ENCODE peak calls at places on chromosomes 1 and 21, in seven cellular contexts. Y is GM23338, U is spleen, X is stomach, H is Panc1, A is GM12891, W is HL-60. P is an unnamed sample.

GRCh38 chr21:33492571-33492970 is 1.1 kb upstream of the DNAJC28 start:
- DNase-seq in H (no peak), X (no peak), U (no peak), Y (no peak), A (no peak), W (peak; percentile 62), P (no peak)

GRCh38 chr1:87968259-87968955 is 639.7 kb downstream of the LMO4 start:
- DNase-seq in U (no peak), A (no peak), Y (peak; percentile 56), X (no peak), W (no peak), H (no peak), P (no peak)

GRCh38 chr1:173329747-173330146 is 122.6 kb upstream of the TNFSF4 start:
- DNase-seq in U (no peak), X (no peak), Y (no peak), A (no peak), H (no peak), W (no peak), P (no peak)

GRCh38 chr1:24713176-24713575 is 32.1 kb upstream of the CLIC4 start:
- DNase-seq in U (no peak), Y (no peak), W (no peak), H (no peak), A (no peak), X (no peak), P (no peak)

GRCh38 chr1:53725238-53725689 is 13.7 kb downstream of the GLIS1 start:
- DNase-seq in U (no peak), W (no peak), A (no peak), Y (peak; percentile 86), X (no peak), H (no peak), P (no peak)

GRCh38 chr21:42148584-42148983 is 70.4 kb upstream of the ABCG1 start:
- DNase-seq in X (no peak), H (no peak), U (no peak), W (no peak), Y (no peak), A (no peak), P (no peak)

GRCh38 chr1:2372551-2373490 is 18.5 kb downstream of the MORN1 start:
- DNase-seq in X (no peak), H (no peak), A (no peak), U (peak; percentile 53), Y (no peak), W (no peak), P (no peak)

GRCh38 chr1:48469616-48470500 is 2.1 kb downstream of the SPATA6 start:
- DNase-seq in U (peak; percentile 87), H (peak; percentile 13), A (no peak), X (peak; percentile 71), W (peak; percentile 76), Y (no peak), P (no peak)

GRCh38 chr1:180912211-180912800 is 391 bp upstream of the KIAA1614 start:
- DNase-seq in W (no peak), A (no peak), U (no peak), Y (peak; percentile 79), H (no peak), X (no peak), P (no peak)

GRCh38 chr21:41960386-41960785 is 6.6 kb upstream of the C2CD2 start:
- DNase-seq in W (no peak), H (no peak), U (no peak), Y (no peak), A (no peak), X (no peak), P (no peak)

GRCh38 chr1:35557118-35557610 is at the start of gene KIAA0319L:
- DNase-seq in W (peak; percentile 89), U (peak; percentile 97), H (peak; percentile 71), A (peak; percentile 87), Y (peak; percentile 87), X (peak; percentile 88), P (no peak)

GRCh38 chr1:215603319-215603718 is 36.2 kb downstream of the KCTD3 start:
- DNase-seq in U (no peak), H (no peak), X (no peak), W (no peak), Y (no peak), A (no peak), P (no peak)

GRCh38 chr1:220819627-220820026 is 32.9 kb downstream of the MTARC1 start:
- DNase-seq in U (no peak), A (no peak), H (no peak), W (no peak), X (no peak), Y (no peak), P (no peak)

GRCh38 chr1:237507005-237507404 is 383.7 kb downstream of the ZP4 start:
- DNase-seq in X (no peak), H (no peak), A (peak; percentile 14), W (no peak), U (no peak), Y (no peak), P (no peak)

GRCh38 chr1:154198756-154199562 is 7.1 kb upstream of the TPM3 start:
- DNase-seq in Y (peak; percentile 90), X (no peak), U (no peak), H (no peak), A (no peak), W (peak; percentile 58), P (no peak)

GRCh38 chr1:9143250-9143649 is 14.3 kb upstream of the GPR157 start:
- DNase-seq in A (no peak), H (no peak), W (peak; percentile 91), U (no peak), Y (no peak), X (no peak), P (no peak)

GRCh38 chr1:25573591-25573930 is 30.2 kb downstream of the LDLRAP1 start:
- DNase-seq in Y (no peak), H (no peak), U (no peak), X (no peak), A (no peak), W (no peak), P (no peak)

GRCh38 chr1:40818264-40818961 is 34.8 kb downstream of the KCNQ4 start:
- DNase-seq in W (no peak), X (peak; percentile 66), U (peak; percentile 94), H (no peak), Y (peak; percentile 97), A (peak; percentile 85), P (no peak)

GRCh38 chr1:62508187-62508758 is 71.4 kb downstream of the USP1 start:
- DNase-seq in U (no peak), H (peak; percentile 18), Y (peak; percentile 61), A (no peak), W (peak; percentile 36), X (no peak), P (no peak)

GRCh38 chr1:84260852-84261518 is 40.5 kb upstream of the SAMD13 start:
- DNase-seq in Y (no peak), W (no peak), A (no peak), H (no peak), U (no peak), X (no peak), P (no peak)

GRCh38 chr1:109740615-109741373 is at the start of gene GSTM3:
- DNase-seq in X (no peak), A (no peak), U (no peak), W (no peak), Y (no peak), H (no peak), P (no peak)

GRCh38 chr1:205920861-205921558 is 22.2 kb downstream of the SLC26A9 start:
- DNase-seq in A (no peak), H (no peak), W (no peak), X (peak; percentile 23), U (peak; percentile 47), Y (no peak), P (no peak)

DNA sequence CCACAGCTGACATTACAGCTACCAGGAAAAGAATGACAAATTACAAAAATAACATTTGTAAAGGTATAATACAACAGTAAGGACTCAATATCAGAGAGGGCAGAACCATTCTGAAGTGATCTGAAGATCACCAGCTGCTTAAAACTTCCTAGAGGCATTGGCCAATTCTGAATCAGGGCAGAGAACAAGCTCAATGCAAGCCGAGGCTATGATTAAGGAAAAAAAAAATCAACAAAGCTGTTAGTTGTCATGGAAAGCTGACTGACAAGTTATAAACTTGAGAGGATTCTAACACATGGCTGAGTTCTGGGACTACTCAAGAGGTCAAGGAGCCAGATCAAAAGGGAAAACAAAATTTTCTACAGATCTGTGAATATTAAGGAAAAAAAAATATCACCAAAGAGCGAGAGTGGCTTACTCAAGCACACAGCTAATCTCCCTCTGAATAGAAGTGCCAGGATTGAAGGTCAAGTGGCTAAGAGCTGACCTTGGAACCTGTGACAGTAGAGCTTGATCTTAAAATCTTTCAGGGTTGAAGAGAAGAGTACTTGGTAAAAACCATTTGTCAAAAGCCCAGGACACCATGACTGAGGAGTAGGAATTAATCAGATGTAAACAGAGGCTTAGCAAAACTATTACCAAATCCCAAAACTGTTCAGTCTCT is 383.4 kb downstream of the USP25 start:
- DNase-seq in U (no peak), A (no peak), H (no peak), W (no peak), X (no peak), Y (no peak), P (no peak)
- TF ChIP-seq POLR2AphosphoS5 in U (no peak), A (no peak), H (no peak), W (no peak), X (no peak), Y (no peak), P (no peak)

GRCh38 chr1:23539698-23540266 is 8.7 kb upstream of the E2F2 start:
- DNase-seq in U (peak; percentile 95), H (peak; percentile 91), X (peak; percentile 92), A (peak; percentile 85), Y (peak; percentile 98), W (peak; percentile 94), P (peak; percentile 98)
- TF ChIP-seq POLR2AphosphoS5 in U (peak; percentile 55), H (no peak), X (no peak), A (no peak), Y (no peak), W (no peak), P (peak; percentile 61)

GRCh38 chr1:31413405-31414005 is 492 bp downstream of the SERINC2 start:
- DNase-seq in Y (peak; percentile 43), A (no peak), X (peak; percentile 90), H (no peak), U (peak; percentile 87), W (peak; percentile 41), P (no peak)
- TF ChIP-seq POLR2AphosphoS5 in Y (no peak), A (no peak), X (no peak), H (no peak), U (peak; percentile 17), W (no peak), P (no peak)

GRCh38 chr1:3380465-3380864 is 74.0 kb upstream of the ARHGEF16 start:
- DNase-seq in U (no peak), A (no peak), W (no peak), H (no peak), Y (no peak), X (no peak), P (no peak)
- TF ChIP-seq POLR2AphosphoS5 in U (no peak), A (no peak), W (no peak), H (no peak), Y (no peak), X (no peak), P (no peak)

DNA sequence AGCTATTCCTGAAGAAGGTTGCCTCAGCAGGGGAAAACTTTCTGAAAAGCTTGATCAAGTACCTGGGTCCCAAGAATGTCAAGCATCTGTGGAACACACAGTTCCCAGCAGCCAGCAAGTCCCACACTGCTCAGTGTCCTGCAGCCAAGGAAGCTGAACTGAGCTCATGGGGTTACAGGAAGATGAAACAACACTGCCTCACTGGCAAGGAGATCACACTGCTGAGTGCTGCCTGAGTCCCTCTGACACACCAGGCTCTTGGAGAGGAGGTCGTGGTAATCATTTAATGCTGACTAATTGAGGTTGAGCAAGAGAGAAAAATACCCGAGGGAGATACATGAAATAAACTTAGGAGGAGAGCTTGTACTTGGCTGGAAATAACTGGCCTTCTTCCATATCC is 75.2 kb downstream of the MPZL1 start:
- DNase-seq in Y (peak; percentile 84), U (no peak), A (no peak), X (peak; percentile 28), H (no peak), W (peak; percentile 65), P (peak; percentile 94)
- TF ChIP-seq POLR2AphosphoS5 in Y (no peak), U (peak; percentile 67), A (no peak), X (peak; percentile 67), H (no peak), W (no peak), P (peak; percentile 90)